ENCODE peak calls at places on chromosomes 7 and 10, in six cellular contexts. One of them, this sample, is unnamed.

GRCh38 chr7:115146148-115146547 is 224.3 kb downstream of the MDFIC start:
- DNase-seq in transverse colon: no peak
- DNase-seq in Peyer's patch: no peak
- DNase-seq in K562: no peak
- DNase-seq in heart left ventricle: no peak
- DNase-seq in ovary: no peak
- DNase-seq in this sample: no peak

GRCh38 chr10:35259769-35260397 is 76.4 kb upstream of the CCNY start:
- DNase-seq in ovary: no peak
- DNase-seq in heart left ventricle: no peak
- DNase-seq in K562: no peak
- DNase-seq in Peyer's patch: no peak
- DNase-seq in transverse colon: no peak
- DNase-seq in this sample: no peak

GRCh38 chr7:105295626-105296352 is 92.9 kb downstream of the SRPK2 start:
- DNase-seq in ovary: no peak
- DNase-seq in Peyer's patch: no peak
- DNase-seq in transverse colon: no peak
- DNase-seq in K562: no peak
- DNase-seq in heart left ventricle: no peak
- DNase-seq in this sample: no peak

GRCh38 chr10:77911535-77912123 is 14.9 kb downstream of the DLG5 start:
- DNase-seq in heart left ventricle: no peak
- DNase-seq in ovary: peak; percentile 43
- DNase-seq in transverse colon: no peak
- DNase-seq in K562: peak; percentile 57
- DNase-seq in Peyer's patch: no peak
- DNase-seq in this sample: no peak

GRCh38 chr10:17516376-17516775 is 62.0 kb upstream of the ST8SIA6 start:
- DNase-seq in transverse colon: no peak
- DNase-seq in K562: no peak
- DNase-seq in ovary: no peak
- DNase-seq in heart left ventricle: no peak
- DNase-seq in Peyer's patch: no peak
- DNase-seq in this sample: no peak

GRCh38 chr7:113086431-113086888 is at the start of gene GPR85:
- DNase-seq in heart left ventricle: peak; percentile 63
- DNase-seq in transverse colon: peak; percentile 17
- DNase-seq in Peyer's patch: peak; percentile 46
- DNase-seq in ovary: no peak
- DNase-seq in K562: peak; percentile 73
- DNase-seq in this sample: no peak

GRCh38 chr7:137527634-137528033 is 184.1 kb upstream of the PTN start:
- DNase-seq in ovary: no peak
- DNase-seq in heart left ventricle: no peak
- DNase-seq in transverse colon: no peak
- DNase-seq in Peyer's patch: no peak
- DNase-seq in K562: no peak
- DNase-seq in this sample: no peak

GRCh38 chr10:73827346-73828089 is 16.1 kb upstream of the NDST2 start:
- DNase-seq in Peyer's patch: no peak
- DNase-seq in ovary: no peak
- DNase-seq in K562: no peak
- DNase-seq in heart left ventricle: no peak
- DNase-seq in transverse colon: no peak
- DNase-seq in this sample: no peak

GRCh38 chr10:53690556-53691240 is 918.1 kb upstream of the MBL2 start:
- DNase-seq in heart left ventricle: no peak
- DNase-seq in Peyer's patch: no peak
- DNase-seq in ovary: no peak
- DNase-seq in transverse colon: no peak
- DNase-seq in K562: no peak
- DNase-seq in this sample: no peak

GRCh38 chr10:120221873-120222485 is 235.0 kb upstream of the PLPP4 start:
- DNase-seq in K562: peak; percentile 17
- DNase-seq in Peyer's patch: no peak
- DNase-seq in transverse colon: no peak
- DNase-seq in ovary: no peak
- DNase-seq in heart left ventricle: no peak
- DNase-seq in this sample: no peak

GRCh38 chr7:42227931-42228591 is 8.9 kb downstream of the GLI3 start:
- DNase-seq in K562: no peak
- DNase-seq in heart left ventricle: peak; percentile 38
- DNase-seq in ovary: peak; percentile 43
- DNase-seq in Peyer's patch: no peak
- DNase-seq in transverse colon: peak; percentile 10
- DNase-seq in this sample: no peak

GRCh38 chr10:50576245-50576815 is 47.4 kb downstream of the SGMS1 start:
- DNase-seq in transverse colon: no peak
- DNase-seq in ovary: no peak
- DNase-seq in Peyer's patch: no peak
- DNase-seq in heart left ventricle: no peak
- DNase-seq in K562: no peak
- DNase-seq in this sample: no peak

GRCh38 chr10:84668186-84668763 is 339.9 kb downstream of the CCSER2 start:
- DNase-seq in ovary: no peak
- DNase-seq in transverse colon: no peak
- DNase-seq in K562: no peak
- DNase-seq in Peyer's patch: no peak
- DNase-seq in heart left ventricle: no peak
- DNase-seq in this sample: no peak

DNA sequence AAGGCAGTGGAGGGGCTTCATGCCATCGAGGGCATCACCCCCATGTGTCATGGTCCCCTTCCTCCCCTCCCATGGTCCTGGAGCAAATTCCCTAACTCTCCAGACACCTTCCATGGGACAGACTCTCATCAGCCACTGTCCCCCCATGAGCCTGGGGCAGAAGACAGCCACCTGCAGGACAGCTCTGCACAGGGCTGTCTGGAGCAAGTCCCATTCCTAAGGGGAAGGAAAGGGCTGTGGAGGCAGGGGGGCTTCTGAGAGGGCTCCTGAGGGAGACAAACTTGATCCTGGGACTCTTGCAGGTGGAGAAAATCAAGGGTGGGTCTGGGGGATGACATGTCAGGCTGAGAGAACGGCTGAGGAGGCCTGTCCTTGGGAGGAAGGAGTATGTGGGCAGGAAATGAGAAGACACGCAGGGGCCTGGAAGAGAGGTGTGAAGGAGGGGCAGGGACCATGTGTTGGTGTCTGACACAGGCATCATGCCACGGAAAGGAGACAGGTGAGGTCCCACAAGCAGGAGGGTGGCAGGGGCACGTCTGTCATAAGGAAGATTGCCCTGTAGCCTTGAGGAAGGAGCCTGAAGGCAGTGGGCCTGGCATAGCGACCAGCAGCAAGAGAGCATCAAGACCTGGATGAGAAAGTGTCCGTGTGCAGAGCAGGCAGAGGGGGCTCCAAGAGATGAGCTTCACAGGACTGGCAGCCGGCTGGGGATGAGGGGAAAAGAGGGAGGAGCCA is 14.4 kb upstream of the GDF10 start:
- DNase-seq in K562: no peak
- DNase-seq in heart left ventricle: no peak
- DNase-seq in ovary: no peak
- DNase-seq in Peyer's patch: no peak
- DNase-seq in transverse colon: no peak
- DNase-seq in this sample: no peak
- TF ChIP-seq CTCF in K562: no peak
- TF ChIP-seq CTCF in heart left ventricle: no peak
- TF ChIP-seq CTCF in ovary: no peak
- TF ChIP-seq CTCF in Peyer's patch: no peak
- TF ChIP-seq CTCF in transverse colon: no peak
- TF ChIP-seq CTCF in this sample: no peak

DNA sequence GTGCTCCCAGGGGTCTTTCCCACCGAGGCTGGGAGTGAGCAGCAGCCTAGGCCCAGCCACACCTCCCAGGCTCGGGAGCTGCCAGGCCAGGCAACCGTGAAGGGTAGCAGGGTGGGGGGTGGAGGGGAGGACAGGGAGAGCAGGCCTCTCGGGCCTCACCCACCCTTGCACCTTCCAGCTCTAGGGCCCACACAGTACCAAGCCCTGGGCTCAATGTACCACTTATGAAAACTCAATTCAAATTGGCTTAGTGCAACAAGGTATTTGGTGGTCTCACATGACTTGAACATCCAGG is 127.4 kb downstream of the FAM53B start:
- DNase-seq in ovary: no peak
- DNase-seq in heart left ventricle: no peak
- DNase-seq in K562: no peak
- DNase-seq in transverse colon: no peak
- DNase-seq in Peyer's patch: no peak
- DNase-seq in this sample: no peak
- TF ChIP-seq POLR2A in ovary: no peak
- TF ChIP-seq POLR2A in heart left ventricle: no peak
- TF ChIP-seq POLR2A in K562: no peak
- TF ChIP-seq POLR2A in transverse colon: no peak
- TF ChIP-seq POLR2A in Peyer's patch: no peak
- TF ChIP-seq POLR2A in this sample: no peak

DNA sequence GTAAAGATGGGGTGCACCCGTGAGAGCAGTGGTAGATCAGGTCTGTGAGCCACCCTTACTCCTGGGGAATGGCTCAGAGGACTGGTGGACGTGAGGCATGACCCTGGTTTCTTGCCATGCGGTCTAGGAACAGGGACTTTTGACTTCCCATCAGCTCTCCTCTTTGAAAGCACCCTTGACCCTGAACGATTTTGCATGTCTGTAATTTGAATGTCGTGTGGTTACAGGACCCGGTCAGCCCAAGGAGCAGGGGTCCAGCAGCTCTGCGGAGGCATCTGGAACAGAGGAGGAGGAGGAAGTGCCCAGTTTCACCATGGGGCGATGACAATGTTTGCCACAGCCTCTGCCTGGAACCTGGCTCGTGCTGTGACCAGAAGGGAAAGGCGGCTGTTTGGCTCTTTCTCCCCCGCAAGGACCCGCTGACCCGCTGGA is 8.6 kb upstream of the ORAI2 start:
- DNase-seq in ovary: no peak
- DNase-seq in Peyer's patch: peak; percentile 71
- DNase-seq in K562: no peak
- DNase-seq in transverse colon: peak; percentile 59
- DNase-seq in heart left ventricle: no peak
- DNase-seq in this sample: no peak
- H3K4me1 ChIP-seq in ovary: no peaks in the 10 kb centered on the region
- H3K4me1 ChIP-seq in Peyer's patch: peaks cover 32% of the 10 kb centered on the region
- H3K4me1 ChIP-seq in K562: peaks cover 20% of the 10 kb centered on the region
- H3K4me1 ChIP-seq in transverse colon: no peaks in the 10 kb centered on the region
- H3K4me1 ChIP-seq in heart left ventricle: no peaks in the 10 kb centered on the region
- H3K4me1 ChIP-seq in this sample: no peaks in the 10 kb centered on the region

GRCh38 chr7:26200444-26201260 is at the start of gene HNRNPA2B1:
- DNase-seq in Peyer's patch: peak; percentile 98
- DNase-seq in transverse colon: peak; percentile 97
- DNase-seq in K562: peak; percentile 63
- DNase-seq in ovary: peak; percentile 98
- DNase-seq in heart left ventricle: peak; percentile 96
- DNase-seq in this sample: peak; percentile 92
- TF ChIP-seq CTCF in Peyer's patch: no peak
- TF ChIP-seq CTCF in transverse colon: peak; percentile 55
- TF ChIP-seq CTCF in K562: no peak
- TF ChIP-seq CTCF in ovary: no peak
- TF ChIP-seq CTCF in heart left ventricle: no peak
- TF ChIP-seq CTCF in this sample: peak; percentile 34

GRCh38 chr10:133221331-133221730 is 8.7 kb upstream of the UTF1 start:
- DNase-seq in transverse colon: no peak
- DNase-seq in ovary: no peak
- DNase-seq in K562: no peak
- DNase-seq in Peyer's patch: no peak
- DNase-seq in heart left ventricle: no peak
- DNase-seq in this sample: no peak
- TF ChIP-seq POLR2A in transverse colon: no peak
- TF ChIP-seq POLR2A in ovary: no peak
- TF ChIP-seq POLR2A in K562: no peak
- TF ChIP-seq POLR2A in Peyer's patch: no peak
- TF ChIP-seq POLR2A in heart left ventricle: no peak
- TF ChIP-seq POLR2A in this sample: no peak